ENCODE peak calls at places on chromosome 18, in four cellular contexts. R is hepatocyte, K is bronchial epithelial cell, A is Calu3. E is an unnamed sample.

GRCh38 chr18:24773101-24773500 is 312.7 kb downstream of the HRH4 start:
- DNase-seq in R (no peak), K (no peak), A (no peak), E (no peak)

GRCh38 chr18:62399306-62399705 is 74.2 kb downstream of the TNFRSF11A start:
- DNase-seq in R (no peak), K (no peak), A (no peak), E (no peak)

GRCh38 chr18:63161032-63161727 is 158.4 kb downstream of the BCL2 start:
- DNase-seq in R (no peak), K (no peak), A (no peak), E (no peak)

GRCh38 chr18:43805646-43806194 is 528.4 kb upstream of the SYT4 start:
- DNase-seq in R (no peak), K (no peak), A (no peak), E (no peak)

GRCh38 chr18:35470440-35470839 is 27.3 kb downstream of the INO80C start:
- DNase-seq in R (no peak), K (no peak), A (no peak), E (no peak)

GRCh38 chr18:74083071-74083954 is 64.3 kb downstream of the FBXO15 start:
- DNase-seq in R (no peak), K (no peak), A (no peak), E (no peak)

GRCh38 chr18:11482271-11482670 is 127.1 kb upstream of the SLC35G4 start:
- DNase-seq in R (no peak), K (no peak), A (no peak), E (no peak)

GRCh38 chr18:9449987-9450386 is 25.3 kb upstream of the RALBP1 start:
- DNase-seq in R (no peak), K (no peak), A (no peak), E (no peak)

GRCh38 chr18:64164883-64165282 is 16.0 kb upstream of the LINC00305 start:
- DNase-seq in R (no peak), K (no peak), A (no peak), E (no peak)

GRCh38 chr18:39134255-39134654 is 1568.7 kb upstream of the CELF4 start:
- DNase-seq in R (no peak), K (no peak), A (no peak), E (no peak)

GRCh38 chr18:31723998-31724711 is 36.5 kb downstream of the SLC25A52 start:
- DNase-seq in R (no peak), K (no peak), A (peak; percentile 19), E (no peak)

GRCh38 chr18:31273812-31274527 is 44.0 kb upstream of the DSG1 start:
- DNase-seq in R (no peak), K (no peak), A (no peak), E (no peak)

GRCh38 chr18:2994603-2995432 is 18.1 kb downstream of the LPIN2 start:
- DNase-seq in R (no peak), K (no peak), A (peak; percentile 62), E (no peak)

GRCh38 chr18:47901624-47902362 is 28.7 kb downstream of the SMAD2 start:
- DNase-seq in R (no peak), K (no peak), A (no peak), E (no peak)

GRCh38 chr18:62812242-62812641 is 96.9 kb downstream of the PHLPP1 start:
- DNase-seq in R (peak; percentile 71), K (peak; percentile 61), A (peak; percentile 24), E (peak; percentile 72)

GRCh38 chr18:14947482-14948162 is 199.7 kb downstream of the ANKRD30B start:
- DNase-seq in R (no peak), K (no peak), A (no peak), E (no peak)

GRCh38 chr18:5851998-5852397 is 43.3 kb downstream of the TMEM200C start:
- DNase-seq in R (no peak), K (no peak), A (no peak), E (no peak)

GRCh38 chr18:35121038-35121437 is 79.8 kb downstream of the MAPRE2 start:
- DNase-seq in R (no peak), K (no peak), A (no peak), E (no peak)

GRCh38 chr18:27609221-27609620 is 424.1 kb upstream of the CHST9 start:
- DNase-seq in R (no peak), K (no peak), A (no peak), E (no peak)

GRCh38 chr18:62289047-62289446 is 36.1 kb upstream of the TNFRSF11A start:
- DNase-seq in R (no peak), K (peak; percentile 26), A (no peak), E (no peak)

GRCh38 chr18:9242987-9243386 is 91.6 kb upstream of the TWSG1 start:
- DNase-seq in R (no peak), K (no peak), A (no peak), E (no peak)

GRCh38 chr18:36496022-36496421 is 198.5 kb downstream of the FHOD3 start:
- DNase-seq in R (no peak), K (no peak), A (no peak), E (no peak)

GRCh38 chr18:35797961-35798360 is 174.5 kb upstream of the RMP24 start:
- DNase-seq in R (no peak), K (no peak), A (no peak), E (no peak)

GRCh38 chr18:63848159-63848558 is 39.3 kb upstream of the SERPINB2 start:
- DNase-seq in R (peak; percentile 65), K (peak; percentile 78), A (peak; percentile 48), E (peak; percentile 21)

GRCh38 chr18:41645600-41646360 is 309.3 kb upstream of the PIK3C3 start:
- DNase-seq in R (peak; percentile 10), K (peak; percentile 61), A (peak; percentile 1), E (no peak)

GRCh38 chr18:69330345-69330744 is 70.3 kb upstream of the DOK6 start:
- DNase-seq in R (peak; percentile 28), K (no peak), A (no peak), E (no peak)

GRCh38 chr18:51193621-51194287 is 3.7 kb downstream of the MEX3C start:
- DNase-seq in R (no peak), K (no peak), A (no peak), E (no peak)

DNA sequence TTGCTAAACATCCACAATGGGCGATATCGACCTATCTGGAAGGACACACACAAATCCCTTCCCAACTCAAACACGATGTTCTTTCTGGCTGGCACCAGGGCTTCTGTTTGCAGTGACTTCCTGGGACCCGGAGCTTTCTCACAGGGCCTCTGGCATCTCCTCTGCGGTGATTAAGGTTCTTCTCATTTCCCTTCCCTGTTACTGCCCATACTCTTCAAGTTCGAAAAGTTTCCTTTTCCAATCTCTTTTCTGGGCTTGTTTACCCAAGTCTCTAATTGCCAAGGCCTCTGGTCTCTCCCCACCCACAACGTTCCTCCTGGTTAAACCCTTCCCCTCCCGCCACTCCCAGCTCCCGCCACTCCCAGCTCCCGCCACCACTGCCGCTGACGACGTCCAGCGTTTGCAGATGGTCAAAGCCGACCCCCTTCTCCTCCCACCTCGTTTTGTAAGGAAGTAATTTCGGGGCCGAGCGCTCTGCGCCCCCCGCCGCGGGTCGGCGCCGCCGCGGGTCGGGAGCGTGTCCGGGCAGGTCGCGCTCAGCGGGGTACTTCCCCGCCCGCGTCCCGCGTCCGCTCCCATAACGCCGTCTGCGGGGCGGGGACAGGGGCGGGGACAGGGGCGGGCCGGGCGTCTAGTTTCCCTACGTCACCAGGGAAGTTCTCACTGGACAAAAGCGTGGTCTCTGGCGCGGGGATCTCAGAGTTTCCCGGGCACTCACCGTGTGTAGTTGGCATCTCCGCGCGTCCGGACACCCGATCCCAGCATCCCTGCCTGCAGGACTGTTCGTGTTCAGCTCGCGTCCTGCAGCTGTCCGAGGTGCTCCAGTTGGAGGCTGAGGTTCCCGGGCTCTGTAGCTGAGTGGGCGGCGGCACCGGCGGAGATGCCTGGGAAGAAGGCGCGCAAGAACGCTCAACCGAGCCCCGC is at the start of gene PMAIP1:
- DNase-seq in R (peak; percentile 91), K (peak; percentile 85), A (peak; percentile 92), E (peak; percentile 67)
- TF ChIP-seq CTCF in R (no peak), K (no peak), A (no peak), E (no peak)

GRCh38 chr18:49335677-49336076 is 124.8 kb downstream of the DYM start:
- DNase-seq in R (no peak), K (no peak), A (peak; percentile 50), E (no peak)
- TF ChIP-seq CTCF in R (peak; percentile 3), K (no peak), A (peak; percentile 37), E (no peak)

DNA sequence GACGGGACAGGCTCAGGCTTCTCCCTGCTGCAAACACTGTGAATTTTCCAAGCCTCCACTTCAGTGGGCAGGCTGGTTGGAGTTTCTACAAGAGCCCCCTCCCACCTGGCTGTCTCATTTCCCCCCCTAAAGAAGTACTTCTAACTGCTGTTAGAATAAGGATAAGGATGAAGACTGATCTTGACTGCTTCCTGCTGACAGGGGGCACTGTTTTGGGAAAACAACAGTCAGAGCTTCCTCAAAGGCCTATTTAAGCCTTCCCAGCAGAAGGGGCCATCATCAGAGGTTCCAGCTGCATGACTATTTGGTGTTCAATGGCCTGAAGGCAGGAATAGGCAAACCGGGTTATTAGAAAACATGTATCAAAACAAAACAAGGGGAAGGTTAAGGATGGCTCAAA is 1162.8 kb downstream of the DSC3 start:
- DNase-seq in R (no peak), K (no peak), A (no peak), E (no peak)
- TF ChIP-seq CTCF in R (peak; percentile 12), K (no peak), A (no peak), E (peak; percentile 5)

GRCh38 chr18:23664674-23665073 is 2.0 kb upstream of the ANKRD29 start:
- DNase-seq in R (no peak), K (no peak), A (no peak), E (no peak)

GRCh38 chr18:23667114-23667513 is 4.4 kb upstream of the ANKRD29 start:
- DNase-seq in R (no peak), K (no peak), A (no peak), E (no peak)

GRCh38 chr18:23658296-23658695 is 4.4 kb downstream of the ANKRD29 start:
- DNase-seq in R (no peak), K (peak; percentile 50), A (no peak), E (no peak)

GRCh38 chr18:23662309-23663263 is at the start of gene ANKRD29:
- DNase-seq in R (peak; percentile 68), K (no peak), A (peak; percentile 73), E (no peak)

DNA sequence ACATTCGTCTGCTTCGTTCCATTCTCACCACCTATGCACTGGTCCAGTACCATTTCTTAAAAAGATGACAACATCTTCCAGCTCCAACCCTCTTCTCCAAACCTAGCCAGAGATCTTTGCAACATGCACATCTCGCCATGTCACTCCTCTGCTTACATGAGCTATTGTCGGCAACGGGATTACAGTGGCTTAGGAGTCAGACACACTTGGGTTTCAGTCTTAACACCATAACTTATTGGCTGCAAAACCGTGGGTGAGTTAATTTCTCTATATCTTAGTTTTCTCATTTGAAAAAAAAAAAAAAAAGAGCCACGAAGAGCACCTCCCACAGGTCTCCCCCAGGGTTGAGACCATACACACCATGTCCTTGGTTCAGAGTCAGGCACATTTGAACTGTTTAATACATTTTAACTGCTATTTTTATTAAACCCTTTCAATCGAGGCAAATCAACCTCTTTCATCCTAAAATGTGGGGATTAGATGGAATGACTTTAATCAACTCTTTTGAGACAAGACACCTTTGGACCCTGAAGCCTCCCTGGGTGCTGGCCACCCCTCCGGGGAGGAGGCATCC is 889 bp downstream of the ANKRD29 start:
- DNase-seq in R (no peak), K (no peak), A (no peak), E (no peak)
- TF ChIP-seq CTCF in R (no peak), K (no peak), A (no peak), E (no peak)

GRCh38 chr18:77067315-77068061 is 65.1 kb downstream of the MBP start:
- DNase-seq in R (peak; percentile 74), K (peak; percentile 86), A (peak; percentile 91), E (peak; percentile 90)
- TF ChIP-seq CTCF in R (no peak), K (peak; percentile 1), A (peak; percentile 16), E (peak; percentile 6)